ENCODE peak calls at places on chromosomes 7 and 10, in nine cellular contexts. One of them, this sample, is unnamed.

GRCh38 chr10:68251625-68252275 is 19.8 kb upstream of the ATOH7 start:
- DNase-seq in uterus: no peak
- DNase-seq in AG04450: no peak
- DNase-seq in AG04449: no peak
- DNase-seq in cardiac fibroblast: no peak
- DNase-seq in heart left ventricle: no peak
- DNase-seq in endothelial cell: no peak
- DNase-seq in heart right ventricle: no peak
- DNase-seq in lower leg skin: no peak
- DNase-seq in this sample: no peak

GRCh38 chr7:112452102-112452888 is 2.0 kb downstream of the IFRD1 start:
- DNase-seq in uterus: peak; percentile 27
- DNase-seq in AG04450: no peak
- DNase-seq in AG04449: no peak
- DNase-seq in cardiac fibroblast: peak; percentile 69
- DNase-seq in heart left ventricle: peak; percentile 56
- DNase-seq in endothelial cell: peak; percentile 17
- DNase-seq in heart right ventricle: peak; percentile 25
- DNase-seq in lower leg skin: peak; percentile 95
- DNase-seq in this sample: peak; percentile 84

GRCh38 chr10:69721690-69722310 is 79.9 kb upstream of the COL13A1 start:
- DNase-seq in uterus: no peak
- DNase-seq in AG04450: no peak
- DNase-seq in AG04449: no peak
- DNase-seq in cardiac fibroblast: peak; percentile 48
- DNase-seq in heart left ventricle: peak; percentile 81
- DNase-seq in endothelial cell: peak; percentile 72
- DNase-seq in heart right ventricle: peak; percentile 56
- DNase-seq in lower leg skin: no peak
- DNase-seq in this sample: peak; percentile 59

GRCh38 chr10:91238191-91238590 is 17.7 kb downstream of the PCGF5 start:
- DNase-seq in uterus: no peak
- DNase-seq in AG04450: no peak
- DNase-seq in AG04449: no peak
- DNase-seq in cardiac fibroblast: no peak
- DNase-seq in heart left ventricle: no peak
- DNase-seq in endothelial cell: no peak
- DNase-seq in heart right ventricle: no peak
- DNase-seq in lower leg skin: no peak
- DNase-seq in this sample: no peak

GRCh38 chr10:102453502-102453901 is 2.2 kb upstream of the C10orf95 start:
- DNase-seq in uterus: no peak
- DNase-seq in AG04450: no peak
- DNase-seq in AG04449: no peak
- DNase-seq in cardiac fibroblast: no peak
- DNase-seq in heart left ventricle: no peak
- DNase-seq in endothelial cell: no peak
- DNase-seq in heart right ventricle: no peak
- DNase-seq in lower leg skin: no peak
- DNase-seq in this sample: no peak

GRCh38 chr10:74598891-74599566 is 227.4 kb upstream of the KAT6B start:
- DNase-seq in uterus: no peak
- DNase-seq in AG04450: no peak
- DNase-seq in AG04449: no peak
- DNase-seq in cardiac fibroblast: peak; percentile 59
- DNase-seq in heart left ventricle: no peak
- DNase-seq in endothelial cell: no peak
- DNase-seq in heart right ventricle: no peak
- DNase-seq in lower leg skin: no peak
- DNase-seq in this sample: no peak

GRCh38 chr10:60535427-60535826 is 145.8 kb upstream of the ANK3 start:
- DNase-seq in uterus: no peak
- DNase-seq in AG04450: no peak
- DNase-seq in AG04449: no peak
- DNase-seq in cardiac fibroblast: no peak
- DNase-seq in heart left ventricle: no peak
- DNase-seq in endothelial cell: no peak
- DNase-seq in heart right ventricle: no peak
- DNase-seq in lower leg skin: no peak
- DNase-seq in this sample: no peak

GRCh38 chr10:71494980-71495381 is 98.3 kb downstream of the CDH23 start:
- DNase-seq in uterus: no peak
- DNase-seq in AG04450: no peak
- DNase-seq in AG04449: no peak
- DNase-seq in cardiac fibroblast: no peak
- DNase-seq in heart left ventricle: no peak
- DNase-seq in endothelial cell: no peak
- DNase-seq in heart right ventricle: no peak
- DNase-seq in lower leg skin: no peak
- DNase-seq in this sample: no peak

GRCh38 chr10:94349327-94349726 is 13.4 kb downstream of the NOC3L start:
- DNase-seq in uterus: no peak
- DNase-seq in AG04450: no peak
- DNase-seq in AG04449: no peak
- DNase-seq in cardiac fibroblast: peak; percentile 60
- DNase-seq in heart left ventricle: no peak
- DNase-seq in endothelial cell: no peak
- DNase-seq in heart right ventricle: no peak
- DNase-seq in lower leg skin: no peak
- DNase-seq in this sample: no peak

GRCh38 chr7:154627571-154628290 is 375.2 kb downstream of the PAXIP1 start:
- DNase-seq in uterus: no peak
- DNase-seq in AG04450: no peak
- DNase-seq in AG04449: no peak
- DNase-seq in cardiac fibroblast: no peak
- DNase-seq in heart left ventricle: no peak
- DNase-seq in endothelial cell: no peak
- DNase-seq in heart right ventricle: no peak
- DNase-seq in lower leg skin: no peak
- DNase-seq in this sample: no peak

GRCh38 chr7:87216701-87217508 is 2.6 kb downstream of the TMEM243 start:
- DNase-seq in uterus: no peak
- DNase-seq in AG04450: no peak
- DNase-seq in AG04449: no peak
- DNase-seq in cardiac fibroblast: no peak
- DNase-seq in heart left ventricle: no peak
- DNase-seq in endothelial cell: no peak
- DNase-seq in heart right ventricle: no peak
- DNase-seq in lower leg skin: no peak
- DNase-seq in this sample: no peak

GRCh38 chr7:119175916-119176627 is 951.6 kb downstream of the ANKRD7 start:
- DNase-seq in uterus: no peak
- DNase-seq in AG04450: peak; percentile 1
- DNase-seq in AG04449: no peak
- DNase-seq in cardiac fibroblast: peak; percentile 81
- DNase-seq in heart left ventricle: no peak
- DNase-seq in endothelial cell: peak; percentile 81
- DNase-seq in heart right ventricle: no peak
- DNase-seq in lower leg skin: peak; percentile 82
- DNase-seq in this sample: no peak

GRCh38 chr7:100891555-100891954 is 2.0 kb upstream of the UFSP1 start:
- DNase-seq in uterus: no peak
- DNase-seq in AG04450: no peak
- DNase-seq in AG04449: no peak
- DNase-seq in cardiac fibroblast: peak; percentile 66
- DNase-seq in heart left ventricle: no peak
- DNase-seq in endothelial cell: no peak
- DNase-seq in heart right ventricle: no peak
- DNase-seq in lower leg skin: no peak
- DNase-seq in this sample: no peak

GRCh38 chr7:32890553-32891045 is 961 bp downstream of the KBTBD2 start:
- DNase-seq in uterus: peak; percentile 28
- DNase-seq in AG04450: no peak
- DNase-seq in AG04449: no peak
- DNase-seq in cardiac fibroblast: peak; percentile 71
- DNase-seq in heart left ventricle: no peak
- DNase-seq in endothelial cell: no peak
- DNase-seq in heart right ventricle: no peak
- DNase-seq in lower leg skin: no peak
- DNase-seq in this sample: no peak

GRCh38 chr10:126041804-126042231 is 145.5 kb downstream of the FANK1 start:
- DNase-seq in uterus: peak; percentile 61
- DNase-seq in AG04450: no peak
- DNase-seq in AG04449: no peak
- DNase-seq in cardiac fibroblast: peak; percentile 92
- DNase-seq in heart left ventricle: peak; percentile 91
- DNase-seq in endothelial cell: peak; percentile 81
- DNase-seq in heart right ventricle: peak; percentile 81
- DNase-seq in lower leg skin: peak; percentile 91
- DNase-seq in this sample: peak; percentile 91

GRCh38 chr10:126042354-126042753 is 146.0 kb downstream of the FANK1 start:
- DNase-seq in uterus: no peak
- DNase-seq in AG04450: no peak
- DNase-seq in AG04449: no peak
- DNase-seq in cardiac fibroblast: no peak
- DNase-seq in heart left ventricle: no peak
- DNase-seq in endothelial cell: no peak
- DNase-seq in heart right ventricle: no peak
- DNase-seq in lower leg skin: no peak
- DNase-seq in this sample: no peak

GRCh38 chr10:126037946-126038345 is 141.6 kb downstream of the FANK1 start:
- DNase-seq in uterus: no peak
- DNase-seq in AG04450: no peak
- DNase-seq in AG04449: no peak
- DNase-seq in cardiac fibroblast: no peak
- DNase-seq in heart left ventricle: no peak
- DNase-seq in endothelial cell: no peak
- DNase-seq in heart right ventricle: no peak
- DNase-seq in lower leg skin: no peak
- DNase-seq in this sample: no peak

DNA sequence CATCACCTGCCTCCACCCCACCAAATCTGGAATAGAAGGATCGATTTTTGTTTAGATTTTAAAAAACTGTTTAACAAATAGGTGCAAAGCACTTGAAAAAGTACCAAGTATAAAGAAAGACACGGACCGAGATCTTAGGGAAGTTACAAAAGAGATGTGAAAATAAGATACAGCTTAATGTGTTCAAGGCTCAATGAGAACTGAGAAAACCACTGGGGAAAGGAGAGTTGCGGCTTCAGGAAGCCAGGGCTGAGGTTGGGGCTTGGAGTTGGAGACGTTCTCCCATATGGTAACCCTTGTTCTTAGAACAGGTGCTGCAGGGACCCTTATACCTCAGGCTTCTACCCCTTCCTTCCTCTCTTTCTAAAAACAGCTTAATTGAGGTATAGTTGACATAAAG is 140.2 kb downstream of the FANK1 start:
- DNase-seq in uterus: no peak
- DNase-seq in AG04450: no peak
- DNase-seq in AG04449: no peak
- DNase-seq in cardiac fibroblast: no peak
- DNase-seq in heart left ventricle: no peak
- DNase-seq in endothelial cell: no peak
- DNase-seq in heart right ventricle: no peak
- DNase-seq in lower leg skin: no peak
- DNase-seq in this sample: no peak
- TF ChIP-seq CTCF in uterus: no peak
- TF ChIP-seq CTCF in AG04450: no peak
- TF ChIP-seq CTCF in AG04449: no peak
- TF ChIP-seq CTCF in cardiac fibroblast: no peak
- TF ChIP-seq CTCF in heart left ventricle: no peak
- TF ChIP-seq CTCF in endothelial cell: no peak
- TF ChIP-seq CTCF in heart right ventricle: no peak
- TF ChIP-seq CTCF in lower leg skin: no peak
- TF ChIP-seq CTCF in this sample: no peak

GRCh38 chr10:62076872-62077271 is 175.4 kb downstream of the ARID5B start:
- DNase-seq in uterus: no peak
- DNase-seq in AG04450: no peak
- DNase-seq in AG04449: peak; percentile 56
- DNase-seq in cardiac fibroblast: peak; percentile 90
- DNase-seq in heart left ventricle: no peak
- DNase-seq in endothelial cell: no peak
- DNase-seq in heart right ventricle: no peak
- DNase-seq in lower leg skin: no peak
- DNase-seq in this sample: no peak
- TF ChIP-seq CTCF in uterus: no peak
- TF ChIP-seq CTCF in AG04450: no peak
- TF ChIP-seq CTCF in AG04449: no peak
- TF ChIP-seq CTCF in cardiac fibroblast: no peak
- TF ChIP-seq CTCF in heart left ventricle: no peak
- TF ChIP-seq CTCF in endothelial cell: no peak
- TF ChIP-seq CTCF in heart right ventricle: no peak
- TF ChIP-seq CTCF in lower leg skin: no peak
- TF ChIP-seq CTCF in this sample: no peak

GRCh38 chr10:22561909-22562308 is 152.5 kb downstream of the PIP4K2A start:
- DNase-seq in uterus: no peak
- DNase-seq in AG04450: no peak
- DNase-seq in AG04449: no peak
- DNase-seq in cardiac fibroblast: no peak
- DNase-seq in heart left ventricle: no peak
- DNase-seq in endothelial cell: no peak
- DNase-seq in heart right ventricle: no peak
- DNase-seq in lower leg skin: no peak
- DNase-seq in this sample: no peak

GRCh38 chr10:22564060-22564459 is 150.3 kb downstream of the PIP4K2A start:
- DNase-seq in uterus: no peak
- DNase-seq in AG04450: no peak
- DNase-seq in AG04449: no peak
- DNase-seq in cardiac fibroblast: no peak
- DNase-seq in heart left ventricle: no peak
- DNase-seq in endothelial cell: no peak
- DNase-seq in heart right ventricle: no peak
- DNase-seq in lower leg skin: no peak
- DNase-seq in this sample: no peak

GRCh38 chr10:22556774-22557173 is 157.6 kb downstream of the PIP4K2A start:
- DNase-seq in uterus: no peak
- DNase-seq in AG04450: no peak
- DNase-seq in AG04449: no peak
- DNase-seq in cardiac fibroblast: no peak
- DNase-seq in heart left ventricle: no peak
- DNase-seq in endothelial cell: no peak
- DNase-seq in heart right ventricle: no peak
- DNase-seq in lower leg skin: no peak
- DNase-seq in this sample: no peak

GRCh38 chr10:22557321-22557720 is 157.1 kb downstream of the PIP4K2A start:
- DNase-seq in uterus: no peak
- DNase-seq in AG04450: no peak
- DNase-seq in AG04449: no peak
- DNase-seq in cardiac fibroblast: no peak
- DNase-seq in heart left ventricle: no peak
- DNase-seq in endothelial cell: no peak
- DNase-seq in heart right ventricle: no peak
- DNase-seq in lower leg skin: no peak
- DNase-seq in this sample: no peak

GRCh38 chr10:22560391-22561239 is 153.8 kb downstream of the PIP4K2A start:
- DNase-seq in uterus: no peak
- DNase-seq in AG04450: no peak
- DNase-seq in AG04449: no peak
- DNase-seq in cardiac fibroblast: no peak
- DNase-seq in heart left ventricle: no peak
- DNase-seq in endothelial cell: no peak
- DNase-seq in heart right ventricle: no peak
- DNase-seq in lower leg skin: no peak
- DNase-seq in this sample: no peak
- TF ChIP-seq CTCF in uterus: no peak
- TF ChIP-seq CTCF in AG04450: no peak
- TF ChIP-seq CTCF in AG04449: no peak
- TF ChIP-seq CTCF in cardiac fibroblast: no peak
- TF ChIP-seq CTCF in heart left ventricle: no peak
- TF ChIP-seq CTCF in endothelial cell: no peak
- TF ChIP-seq CTCF in heart right ventricle: no peak
- TF ChIP-seq CTCF in lower leg skin: no peak
- TF ChIP-seq CTCF in this sample: no peak

GRCh38 chr10:122490268-122490667 is 28.9 kb downstream of the HTRA1 start:
- DNase-seq in uterus: no peak
- DNase-seq in AG04450: no peak
- DNase-seq in AG04449: no peak
- DNase-seq in cardiac fibroblast: peak; percentile 48
- DNase-seq in heart left ventricle: no peak
- DNase-seq in endothelial cell: no peak
- DNase-seq in heart right ventricle: no peak
- DNase-seq in lower leg skin: no peak
- DNase-seq in this sample: no peak
- TF ChIP-seq CTCF in uterus: no peak
- TF ChIP-seq CTCF in AG04450: no peak
- TF ChIP-seq CTCF in AG04449: no peak
- TF ChIP-seq CTCF in cardiac fibroblast: no peak
- TF ChIP-seq CTCF in heart left ventricle: no peak
- TF ChIP-seq CTCF in endothelial cell: no peak
- TF ChIP-seq CTCF in heart right ventricle: no peak
- TF ChIP-seq CTCF in lower leg skin: no peak
- TF ChIP-seq CTCF in this sample: no peak

This sample was measured in coronary artery.